ENCODE peak calls at places on chromosomes 16 and 17, in eight cellular contexts. H, Q, B, Y, E, A, C and S are unnamed samples.

GRCh38 chr17:79650283-79650682 is 39.4 kb upstream of the RBFOX3 start:
- DNase-seq in H (no peak), Q (no peak), B (no peak), Y (no peak), E (no peak), A (no peak), C (no peak), S (no peak)

GRCh38 chr16:80932725-80933124 is 74.0 kb downstream of the CMC2 start:
- DNase-seq in H (no peak), Q (no peak), B (no peak), Y (peak), E (no peak), A (peak), C (no peak), S (peak)

GRCh38 chr17:9272506-9272905 is 251.2 kb downstream of the NTN1 start:
- DNase-seq in H (no peak), Q (no peak), B (no peak), Y (no peak), E (no peak), A (no peak), C (no peak), S (no peak)

GRCh38 chr16:81620796-81621195 is 158.3 kb upstream of the PLCG2 start:
- DNase-seq in H (no peak), Q (no peak), B (no peak), Y (no peak), E (no peak), A (no peak), C (no peak), S (no peak)

GRCh38 chr17:16351831-16352230 is 1.4 kb downstream of the CENPV start:
- DNase-seq in H (no peak), Q (no peak), B (no peak), Y (no peak), E (no peak), A (no peak), C (no peak), S (no peak)

GRCh38 chr17:80813318-80813717 is 178.3 kb upstream of the CHMP6 start:
- DNase-seq in H (no peak), Q (no peak), B (no peak), Y (no peak), E (no peak), A (no peak), C (no peak), S (no peak)

GRCh38 chr16:14564881-14565687 is 65.0 kb downstream of the PARN start:
- DNase-seq in H (peak), Q (no peak), B (no peak), Y (no peak), E (no peak), A (peak), C (no peak), S (no peak)

GRCh38 chr17:2011421-2012371 is 13.4 kb downstream of the RTN4RL1 start:
- DNase-seq in H (no peak), Q (no peak), B (no peak), Y (no peak), E (no peak), A (no peak), C (no peak), S (peak)

GRCh38 chr16:47392114-47392513 is 68.7 kb downstream of the ITFG1 start:
- DNase-seq in H (peak), Q (peak), B (no peak), Y (no peak), E (peak), A (no peak), C (peak), S (no peak)

GRCh38 chr16:8026450-8026849 is 563.9 kb downstream of the TMEM114 start:
- DNase-seq in H (no peak), Q (peak), B (no peak), Y (no peak), E (no peak), A (no peak), C (no peak), S (peak)

GRCh38 chr16:49469930-49470451 is 96.4 kb downstream of the C16orf78 start:
- DNase-seq in H (no peak), Q (no peak), B (no peak), Y (no peak), E (no peak), A (no peak), C (no peak), S (no peak)

GRCh38 chr17:68622423-68622822 is 21.3 kb upstream of the FAM20A start:
- DNase-seq in H (no peak), Q (no peak), B (no peak), Y (no peak), E (no peak), A (no peak), C (no peak), S (no peak)

GRCh38 chr16:11025120-11025531 is 80.8 kb downstream of the CLEC16A start:
- DNase-seq in H (no peak), Q (no peak), B (no peak), Y (no peak), E (peak), A (no peak), C (no peak), S (no peak)

GRCh38 chr16:80541306-80541694 is 507 bp downstream of the DYNLRB2 start:
- DNase-seq in H (no peak), Q (no peak), B (no peak), Y (no peak), E (no peak), A (no peak), C (no peak), S (peak)

GRCh38 chr16:70590722-70591438 is 55.5 kb upstream of the IL34 start:
- DNase-seq in H (no peak), Q (no peak), B (no peak), Y (no peak), E (no peak), A (no peak), C (no peak), S (no peak)

GRCh38 chr16:87463722-87464690 is 28.8 kb downstream of the ZCCHC14 start:
- DNase-seq in H (peak), Q (peak), B (no peak), Y (no peak), E (no peak), A (peak), C (no peak), S (no peak)

GRCh38 chr16:88848557-88848956 is 8.2 kb downstream of the GALNS start:
- DNase-seq in H (no peak), Q (no peak), B (no peak), Y (no peak), E (no peak), A (no peak), C (no peak), S (no peak)

GRCh38 chr16:25036561-25036960 is 21.4 kb upstream of the ARHGAP17 start:
- DNase-seq in H (no peak), Q (no peak), B (no peak), Y (no peak), E (no peak), A (no peak), C (no peak), S (no peak)

GRCh38 chr16:25035494-25036405 is 20.6 kb upstream of the ARHGAP17 start:
- DNase-seq in H (no peak), Q (no peak), B (no peak), Y (no peak), E (no peak), A (no peak), C (no peak), S (no peak)

GRCh38 chr16:25034916-25035315 is 19.7 kb upstream of the ARHGAP17 start:
- DNase-seq in H (no peak), Q (no peak), B (no peak), Y (no peak), E (no peak), A (no peak), C (no peak), S (no peak)

GRCh38 chr16:25031441-25032307 is 16.5 kb upstream of the ARHGAP17 start:
- DNase-seq in H (peak), Q (peak), B (peak), Y (peak), E (peak), A (peak), C (peak), S (peak)

DNA sequence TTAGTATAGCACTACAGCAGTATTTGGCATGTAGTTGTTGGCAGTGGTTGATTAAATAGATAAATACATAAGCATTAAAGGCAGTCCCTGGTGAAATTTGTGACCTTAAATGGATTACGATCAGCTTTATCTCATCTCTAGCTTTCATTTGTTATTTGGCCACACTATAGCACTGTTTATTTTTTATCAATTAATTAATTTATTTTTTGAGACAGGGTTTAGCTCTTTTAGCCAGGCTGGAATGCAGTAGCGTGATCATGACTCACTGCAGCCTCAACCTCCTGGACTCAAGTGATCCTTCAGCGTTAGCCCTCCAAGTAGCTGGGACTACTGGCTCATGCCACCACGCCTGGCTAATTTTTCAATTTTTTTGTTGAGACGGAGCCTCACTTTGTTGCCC is 18.7 kb upstream of the ARHGAP17 start:
- DNase-seq in H (no peak), Q (no peak), B (no peak), Y (no peak), E (no peak), A (no peak), C (no peak), S (no peak)
- TF ChIP-seq POLR2AphosphoS5 in H (no peak), Q (no peak), B (no peak), Y (no peak), E (no peak), A (no peak), C (no peak), S (no peak)

GRCh38 chr17:49359990-49360795 is 1.9 kb downstream of the ZNF652 start:
- DNase-seq in H (no peak), Q (no peak), B (no peak), Y (no peak), E (no peak), A (peak), C (no peak), S (no peak)
- H2AFZ ChIP-seq in H (no peak), Q (peak), B (no peak), Y (no peak), E (no peak), A (peak), C (no peak), S (no peak)

GRCh38 chr17:50956750-50957523 is 90.8 kb upstream of the TOB1 start:
- DNase-seq in H (peak), Q (peak), B (no peak), Y (peak), E (no peak), A (peak), C (peak), S (peak)
- TF ChIP-seq POLR2AphosphoS5 in H (no peak), Q (no peak), B (no peak), Y (peak), E (no peak), A (no peak), C (no peak), S (no peak)

GRCh38 chr17:82415786-82416185 is 2.4 kb upstream of the HEXD start:
- DNase-seq in H (no peak), Q (no peak), B (no peak), Y (no peak), E (no peak), A (no peak), C (no peak), S (no peak)

GRCh38 chr17:82419471-82419995 is 1.1 kb upstream of the OGFOD3 start:
- DNase-seq in H (no peak), Q (no peak), B (no peak), Y (no peak), E (no peak), A (no peak), C (no peak), S (no peak)

GRCh38 chr17:82416264-82416663 is 1.9 kb upstream of the HEXD start:
- DNase-seq in H (no peak), Q (no peak), B (no peak), Y (no peak), E (no peak), A (no peak), C (no peak), S (no peak)

GRCh38 chr17:82416771-82417170 is 1.4 kb upstream of the HEXD start:
- DNase-seq in H (no peak), Q (no peak), B (no peak), Y (no peak), E (no peak), A (no peak), C (no peak), S (no peak)

DNA sequence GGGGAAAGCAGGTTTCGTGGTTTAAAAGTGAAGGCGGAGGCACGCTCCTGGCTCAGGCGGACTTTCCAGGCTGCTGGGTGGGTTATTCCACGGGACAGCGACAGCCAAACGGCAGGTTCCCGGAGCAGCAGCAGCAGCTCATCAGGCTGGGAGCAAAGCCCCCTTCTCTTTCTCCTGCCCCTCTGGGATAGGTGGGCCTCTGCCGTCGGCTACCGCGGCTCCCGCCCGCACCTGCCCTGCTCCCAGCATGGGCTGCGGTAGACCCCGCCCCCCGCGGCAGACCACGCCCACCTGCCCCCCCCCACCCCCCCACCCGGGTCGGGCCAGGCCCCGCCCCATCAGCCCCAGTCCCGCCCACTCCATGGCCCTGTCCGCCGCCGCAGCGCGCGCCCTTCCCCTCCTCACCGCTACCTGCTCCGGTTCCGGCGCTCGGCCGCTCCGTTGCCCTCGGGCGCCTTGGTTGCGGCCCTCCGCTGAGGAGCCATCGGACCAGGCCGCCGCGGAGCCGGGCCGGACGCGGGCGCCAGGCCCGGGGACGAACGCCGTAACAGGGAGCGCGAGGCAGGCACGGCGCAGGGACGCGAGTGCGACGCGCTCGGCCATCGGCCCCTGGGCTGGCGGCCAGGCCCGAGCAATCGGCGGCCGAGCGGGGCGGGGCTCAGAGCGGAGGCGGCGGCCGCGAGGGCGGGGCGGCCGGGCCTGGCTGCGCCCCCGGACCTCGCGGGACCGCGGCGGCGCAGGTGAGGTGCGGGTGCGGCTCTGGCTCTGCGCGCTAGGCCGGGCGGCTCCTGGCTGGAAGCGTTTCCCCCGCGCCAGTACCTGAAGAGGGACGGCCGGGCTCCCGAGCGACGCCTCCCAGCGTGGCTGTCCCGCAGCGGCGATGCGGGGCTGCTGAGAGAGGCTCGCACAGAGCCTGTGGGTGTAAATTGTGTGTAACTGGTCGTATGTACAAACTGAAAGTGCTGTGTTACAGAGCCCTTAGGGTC is at the start of the genes HEXD and OGFOD3:
- DNase-seq in H (peak), Q (peak), B (no peak), Y (peak), E (no peak), A (peak), C (peak), S (peak)
- H2AFZ ChIP-seq in H (no peak), Q (peak), B (peak), Y (peak), E (peak), A (peak), C (no peak), S (peak)

DNA sequence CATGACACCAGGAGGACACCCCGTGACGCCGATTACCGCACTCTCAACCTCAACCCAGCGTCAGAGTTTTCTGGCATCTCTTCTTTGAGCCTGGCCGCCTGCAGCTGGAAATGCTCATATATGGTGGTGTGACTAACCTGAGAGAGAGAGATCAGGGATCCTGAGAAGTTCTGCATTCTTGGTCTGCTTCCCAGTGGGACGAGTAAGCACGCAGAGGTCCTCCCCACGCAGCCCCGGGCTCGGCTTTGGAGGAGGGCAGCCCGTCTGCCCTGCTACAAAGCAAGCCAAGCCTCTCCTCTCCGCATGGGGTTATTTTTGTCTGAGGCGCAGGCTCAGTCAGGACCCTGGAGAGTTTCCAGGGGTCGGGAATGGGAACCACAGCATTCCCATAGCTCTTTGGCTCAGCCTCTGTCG is 16.5 kb downstream of the CRISPLD2 start:
- DNase-seq in H (no peak), Q (no peak), B (peak), Y (peak), E (no peak), A (no peak), C (no peak), S (peak)
- TF ChIP-seq POLR2AphosphoS5 in H (no peak), Q (no peak), B (no peak), Y (peak), E (no peak), A (no peak), C (no peak), S (no peak)

DNA sequence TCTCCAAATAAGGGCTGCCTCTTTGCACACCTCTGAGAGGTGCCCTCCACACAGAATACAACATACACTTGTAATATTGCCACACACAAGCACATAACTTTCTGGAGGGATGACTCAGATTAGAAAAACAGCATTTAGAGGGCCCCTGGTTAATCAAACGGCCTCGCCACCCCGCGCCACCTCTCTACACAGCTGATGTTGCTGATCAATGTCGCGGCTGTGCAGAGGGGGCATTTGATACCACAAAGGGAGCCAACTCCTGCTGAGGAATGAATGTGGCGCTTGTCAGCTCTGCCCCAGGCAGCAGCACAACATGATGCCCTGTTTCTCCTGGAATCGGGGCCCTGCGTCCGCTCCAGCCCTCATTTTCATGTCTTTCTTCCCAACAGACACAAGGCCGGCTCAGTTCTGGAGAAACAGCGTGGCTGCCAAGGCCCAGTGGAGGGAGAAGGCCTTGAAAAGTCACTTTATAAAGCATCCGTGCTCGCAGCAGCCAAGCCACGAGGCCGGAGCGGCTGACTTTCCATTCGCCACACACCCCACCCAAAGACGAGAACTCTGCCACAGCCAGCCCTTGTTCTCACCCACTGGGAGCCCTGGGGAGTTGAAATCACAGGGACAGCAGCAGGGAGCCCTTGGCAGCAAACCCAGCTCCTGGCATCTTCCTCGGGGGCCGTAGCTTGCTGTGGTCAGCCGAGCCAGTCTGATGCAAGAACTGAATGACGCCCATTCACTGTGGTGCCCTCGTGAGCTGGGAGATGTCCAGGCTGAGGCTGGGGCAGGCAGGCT is 65.7 kb downstream of the XYLT1 start:
- DNase-seq in H (no peak), Q (no peak), B (no peak), Y (peak), E (no peak), A (no peak), C (no peak), S (no peak)
- H2AFZ ChIP-seq in H (no peak), Q (no peak), B (no peak), Y (no peak), E (no peak), A (no peak), C (no peak), S (no peak)

GRCh38 chr17:33396818-33397217 is 103.7 kb upstream of the ASIC2 start:
- DNase-seq in H (no peak), Q (no peak), B (no peak), Y (no peak), E (no peak), A (no peak), C (no peak), S (no peak)
- TF ChIP-seq POLR2AphosphoS5 in H (no peak), Q (no peak), B (no peak), Y (no peak), E (no peak), A (no peak), C (no peak), S (no peak)

GRCh38 chr16:67509016-67509415 is 19.6 kb upstream of the RIPOR1 start:
- DNase-seq in H (no peak), Q (no peak), B (no peak), Y (no peak), E (no peak), A (no peak), C (no peak), S (no peak)
- H2AFZ ChIP-seq in H (no peak), Q (no peak), B (no peak), Y (no peak), E (no peak), A (no peak), C (no peak), S (no peak)

DNA sequence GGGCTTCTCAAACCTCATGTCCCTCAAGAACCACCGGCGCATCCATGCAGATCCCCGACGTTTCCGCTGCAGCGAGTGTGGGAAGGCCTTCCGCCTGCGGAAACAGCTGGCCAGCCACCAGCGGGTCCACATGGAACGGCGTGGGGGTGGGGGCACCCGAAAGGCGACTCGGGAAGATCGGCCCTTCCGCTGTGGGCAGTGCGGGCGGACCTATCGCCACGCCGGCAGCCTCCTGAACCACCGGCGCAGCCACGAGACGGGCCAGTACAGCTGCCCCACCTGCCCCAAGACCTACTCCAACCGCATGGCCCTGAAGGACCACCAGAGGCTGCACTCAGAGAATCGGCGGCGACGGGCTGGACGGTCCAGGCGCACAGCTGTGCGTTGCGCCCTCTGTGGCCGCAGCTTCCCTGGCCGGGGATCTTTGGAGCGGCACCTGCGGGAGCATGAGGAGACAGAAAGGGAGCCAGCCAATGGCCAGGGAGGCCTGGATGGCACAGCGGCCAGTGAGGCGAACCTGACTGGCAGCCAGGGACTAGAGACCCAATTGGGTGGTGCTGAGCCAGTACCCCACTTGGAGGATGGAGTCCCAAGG is 5.9 kb downstream of the ZNF646 start:
- DNase-seq in H (no peak), Q (no peak), B (no peak), Y (no peak), E (no peak), A (no peak), C (no peak), S (peak)
- TF ChIP-seq POLR2AphosphoS5 in H (no peak), Q (no peak), B (no peak), Y (no peak), E (no peak), A (no peak), C (no peak), S (no peak)